ENCODE peak calls at places on chromosomes 2 and 18, in nine cellular contexts. One of them, this sample, is unnamed.
A peak's percentile ranks its signal among the peaks of the same experiment; 100 is the strongest.

GRCh38 chr18:22253676-22254075 is 84.3 kb downstream of the GATA6 start:
- DNase-seq in OCI-LY7: no peak
- DNase-seq in testis: no peak
- DNase-seq in suprapubic skin: no peak
- DNase-seq in stomach: no peak
- DNase-seq in PC-3: no peak
- DNase-seq in uterus: no peak
- DNase-seq in WERI-Rb-1: no peak
- DNase-seq in spleen: no peak
- DNase-seq in this sample: peak; percentile 17

GRCh38 chr2:143758629-143759330 is 629.6 kb downstream of the ARHGAP15 start:
- DNase-seq in OCI-LY7: no peak
- DNase-seq in testis: no peak
- DNase-seq in suprapubic skin: no peak
- DNase-seq in stomach: no peak
- DNase-seq in PC-3: peak; percentile 19
- DNase-seq in uterus: no peak
- DNase-seq in WERI-Rb-1: no peak
- DNase-seq in spleen: no peak
- DNase-seq in this sample: no peak

GRCh38 chr18:63515279-63515678 is 26.9 kb upstream of the SERPINB12 start:
- DNase-seq in OCI-LY7: no peak
- DNase-seq in testis: no peak
- DNase-seq in suprapubic skin: no peak
- DNase-seq in stomach: no peak
- DNase-seq in PC-3: no peak
- DNase-seq in uterus: no peak
- DNase-seq in WERI-Rb-1: no peak
- DNase-seq in spleen: no peak
- DNase-seq in this sample: no peak

GRCh38 chr2:8935984-8936383 is 67.5 kb downstream of the MBOAT2 start:
- DNase-seq in OCI-LY7: no peak
- DNase-seq in testis: no peak
- DNase-seq in suprapubic skin: no peak
- DNase-seq in stomach: no peak
- DNase-seq in PC-3: no peak
- DNase-seq in uterus: no peak
- DNase-seq in WERI-Rb-1: no peak
- DNase-seq in spleen: no peak
- DNase-seq in this sample: no peak

GRCh38 chr2:223090081-223090480 is 38.1 kb downstream of the KCNE4 start:
- DNase-seq in OCI-LY7: no peak
- DNase-seq in testis: no peak
- DNase-seq in suprapubic skin: no peak
- DNase-seq in stomach: peak; percentile 61
- DNase-seq in PC-3: no peak
- DNase-seq in uterus: no peak
- DNase-seq in WERI-Rb-1: no peak
- DNase-seq in spleen: no peak
- DNase-seq in this sample: no peak

GRCh38 chr2:9255416-9255815 is 48.8 kb downstream of the ASAP2 start:
- DNase-seq in OCI-LY7: no peak
- DNase-seq in testis: no peak
- DNase-seq in suprapubic skin: no peak
- DNase-seq in stomach: no peak
- DNase-seq in PC-3: no peak
- DNase-seq in uterus: no peak
- DNase-seq in WERI-Rb-1: peak; percentile 79
- DNase-seq in spleen: no peak
- DNase-seq in this sample: no peak

GRCh38 chr2:239590276-239590675 is 189.5 kb upstream of the HDAC4 start:
- DNase-seq in OCI-LY7: no peak
- DNase-seq in testis: no peak
- DNase-seq in suprapubic skin: no peak
- DNase-seq in stomach: no peak
- DNase-seq in PC-3: no peak
- DNase-seq in uterus: no peak
- DNase-seq in WERI-Rb-1: no peak
- DNase-seq in spleen: no peak
- DNase-seq in this sample: no peak

GRCh38 chr2:159089543-159089942 is 121.1 kb downstream of the TANC1 start:
- DNase-seq in OCI-LY7: no peak
- DNase-seq in testis: no peak
- DNase-seq in suprapubic skin: no peak
- DNase-seq in stomach: no peak
- DNase-seq in PC-3: no peak
- DNase-seq in uterus: no peak
- DNase-seq in WERI-Rb-1: no peak
- DNase-seq in spleen: no peak
- DNase-seq in this sample: no peak

GRCh38 chr2:122480381-122481243 is 725.2 kb downstream of the TSN start:
- DNase-seq in OCI-LY7: no peak
- DNase-seq in testis: no peak
- DNase-seq in suprapubic skin: no peak
- DNase-seq in stomach: no peak
- DNase-seq in PC-3: no peak
- DNase-seq in uterus: no peak
- DNase-seq in WERI-Rb-1: no peak
- DNase-seq in spleen: peak; percentile 31
- DNase-seq in this sample: no peak

GRCh38 chr2:237665713-237666143 is 38.3 kb downstream of the LRRFIP1 start:
- DNase-seq in OCI-LY7: peak; percentile 87
- DNase-seq in testis: no peak
- DNase-seq in suprapubic skin: no peak
- DNase-seq in stomach: no peak
- DNase-seq in PC-3: no peak
- DNase-seq in uterus: no peak
- DNase-seq in WERI-Rb-1: no peak
- DNase-seq in spleen: no peak
- DNase-seq in this sample: no peak

GRCh38 chr2:43610361-43610760 is 14.5 kb upstream of the THADA start:
- DNase-seq in OCI-LY7: no peak
- DNase-seq in testis: no peak
- DNase-seq in suprapubic skin: no peak
- DNase-seq in stomach: no peak
- DNase-seq in PC-3: no peak
- DNase-seq in uterus: no peak
- DNase-seq in WERI-Rb-1: no peak
- DNase-seq in spleen: no peak
- DNase-seq in this sample: no peak

GRCh38 chr18:47409519-47409918 is 158.1 kb upstream of the SKOR2 start:
- DNase-seq in OCI-LY7: no peak
- DNase-seq in testis: no peak
- DNase-seq in suprapubic skin: no peak
- DNase-seq in stomach: no peak
- DNase-seq in PC-3: no peak
- DNase-seq in uterus: no peak
- DNase-seq in WERI-Rb-1: no peak
- DNase-seq in spleen: no peak
- DNase-seq in this sample: no peak

GRCh38 chr2:101617188-101617587 is 80.3 kb upstream of the MAP4K4 start:
- DNase-seq in OCI-LY7: no peak
- DNase-seq in testis: no peak
- DNase-seq in suprapubic skin: no peak
- DNase-seq in stomach: no peak
- DNase-seq in PC-3: peak; percentile 8
- DNase-seq in uterus: no peak
- DNase-seq in WERI-Rb-1: no peak
- DNase-seq in spleen: no peak
- DNase-seq in this sample: peak; percentile 65

GRCh38 chr2:201118957-201119848 is 3.2 kb downstream of the CFLAR start:
- DNase-seq in OCI-LY7: peak; percentile 67
- DNase-seq in testis: no peak
- DNase-seq in suprapubic skin: no peak
- DNase-seq in stomach: no peak
- DNase-seq in PC-3: peak; percentile 51
- DNase-seq in uterus: no peak
- DNase-seq in WERI-Rb-1: no peak
- DNase-seq in spleen: no peak
- DNase-seq in this sample: peak; percentile 25

GRCh38 chr18:45839415-45840395 is 14.2 kb downstream of the SIGLEC15 start:
- DNase-seq in OCI-LY7: no peak
- DNase-seq in testis: peak; percentile 40
- DNase-seq in suprapubic skin: no peak
- DNase-seq in stomach: peak; percentile 67
- DNase-seq in PC-3: peak; percentile 62
- DNase-seq in uterus: no peak
- DNase-seq in WERI-Rb-1: peak; percentile 59
- DNase-seq in spleen: peak; percentile 69
- DNase-seq in this sample: peak; percentile 66

GRCh38 chr2:105787376-105788318 is 42.9 kb downstream of the NCK2 start:
- DNase-seq in OCI-LY7: peak; percentile 80
- DNase-seq in testis: no peak
- DNase-seq in suprapubic skin: no peak
- DNase-seq in stomach: no peak
- DNase-seq in PC-3: peak; percentile 59
- DNase-seq in uterus: no peak
- DNase-seq in WERI-Rb-1: no peak
- DNase-seq in spleen: no peak
- DNase-seq in this sample: no peak

GRCh38 chr2:218028189-218028495 is 25.3 kb upstream of the TNS1 start:
- DNase-seq in OCI-LY7: no peak
- DNase-seq in testis: peak; percentile 9
- DNase-seq in suprapubic skin: peak; percentile 57
- DNase-seq in stomach: peak; percentile 22
- DNase-seq in PC-3: no peak
- DNase-seq in uterus: no peak
- DNase-seq in WERI-Rb-1: no peak
- DNase-seq in spleen: no peak
- DNase-seq in this sample: no peak

GRCh38 chr2:177763532-177764265 is 308.9 kb downstream of the PDE11A start:
- DNase-seq in OCI-LY7: peak; percentile 61
- DNase-seq in testis: peak; percentile 89
- DNase-seq in suprapubic skin: peak; percentile 83
- DNase-seq in stomach: peak; percentile 79
- DNase-seq in PC-3: peak; percentile 75
- DNase-seq in uterus: peak; percentile 67
- DNase-seq in WERI-Rb-1: peak; percentile 87
- DNase-seq in spleen: peak; percentile 88
- DNase-seq in this sample: peak; percentile 89

GRCh38 chr2:177771191-177771590 is 301.4 kb downstream of the PDE11A start:
- DNase-seq in OCI-LY7: no peak
- DNase-seq in testis: no peak
- DNase-seq in suprapubic skin: no peak
- DNase-seq in stomach: no peak
- DNase-seq in PC-3: peak; percentile 40
- DNase-seq in uterus: no peak
- DNase-seq in WERI-Rb-1: no peak
- DNase-seq in spleen: no peak
- DNase-seq in this sample: peak; percentile 33

GRCh38 chr2:177772529-177772928 is 300.0 kb downstream of the PDE11A start:
- DNase-seq in OCI-LY7: peak; percentile 38
- DNase-seq in testis: no peak
- DNase-seq in suprapubic skin: no peak
- DNase-seq in stomach: no peak
- DNase-seq in PC-3: peak; percentile 76
- DNase-seq in uterus: no peak
- DNase-seq in WERI-Rb-1: no peak
- DNase-seq in spleen: no peak
- DNase-seq in this sample: peak; percentile 48

DNA sequence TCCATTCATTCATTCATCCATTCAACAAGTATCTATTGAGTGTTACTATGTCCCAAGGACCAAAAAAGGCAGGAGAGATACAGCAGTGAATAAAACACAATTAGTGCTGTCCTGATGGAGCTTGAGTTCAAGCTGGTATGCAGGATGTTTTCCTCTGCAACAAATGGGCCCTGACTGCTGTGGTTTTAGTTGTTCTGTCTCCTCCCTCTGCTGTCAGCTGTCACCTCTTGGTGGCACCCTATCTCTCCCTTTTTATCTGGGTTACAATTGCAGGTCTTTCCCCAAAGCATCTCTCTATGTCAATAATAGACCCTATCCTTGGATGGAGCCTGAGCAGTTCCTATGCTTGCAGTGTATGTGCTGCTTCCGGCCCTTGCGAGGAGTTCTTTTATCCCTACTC is 304.8 kb downstream of the PDE11A start:
- DNase-seq in OCI-LY7: no peak
- DNase-seq in testis: no peak
- DNase-seq in suprapubic skin: no peak
- DNase-seq in stomach: no peak
- DNase-seq in PC-3: no peak
- DNase-seq in uterus: no peak
- DNase-seq in WERI-Rb-1: no peak
- DNase-seq in spleen: no peak
- DNase-seq in this sample: no peak
- TF ChIP-seq CTCF in OCI-LY7: no peak
- TF ChIP-seq CTCF in testis: no peak
- TF ChIP-seq CTCF in suprapubic skin: no peak
- TF ChIP-seq CTCF in stomach: no peak
- TF ChIP-seq CTCF in PC-3: no peak
- TF ChIP-seq CTCF in uterus: no peak
- TF ChIP-seq CTCF in WERI-Rb-1: peak; percentile 22
- TF ChIP-seq CTCF in spleen: no peak
- TF ChIP-seq CTCF in this sample: no peak

DNA sequence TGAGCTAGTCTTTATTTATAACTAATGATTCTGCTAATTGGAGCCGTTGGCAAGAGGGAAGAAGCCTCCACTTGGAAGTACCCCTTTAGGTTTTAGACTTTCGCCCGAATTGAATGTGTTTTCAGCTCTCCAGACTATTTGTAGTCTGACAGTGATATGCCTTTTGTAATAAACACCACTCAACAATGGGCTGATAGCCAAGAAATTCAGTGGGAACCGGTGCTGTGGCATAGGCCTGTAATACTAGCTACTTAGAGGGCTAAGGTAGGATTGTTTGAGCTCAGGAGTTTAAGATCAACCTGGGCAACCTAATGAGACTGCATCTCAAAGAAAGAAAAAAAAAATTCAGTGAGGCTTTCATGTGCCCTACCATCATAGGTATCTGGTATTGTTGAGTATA is 13.6 kb upstream of the ZSCAN30 start:
- DNase-seq in OCI-LY7: no peak
- DNase-seq in testis: no peak
- DNase-seq in suprapubic skin: no peak
- DNase-seq in stomach: no peak
- DNase-seq in PC-3: no peak
- DNase-seq in uterus: no peak
- DNase-seq in WERI-Rb-1: no peak
- DNase-seq in spleen: no peak
- DNase-seq in this sample: no peak
- H3K9me3 ChIP-seq in OCI-LY7: peaks cover 6% of the 10 kb centered on the region
- H3K9me3 ChIP-seq in testis: no peaks in the 10 kb centered on the region
- H3K9me3 ChIP-seq in suprapubic skin: peaks cover 43% of the 10 kb centered on the region
- H3K9me3 ChIP-seq in stomach: peaks cover 36% of the 10 kb centered on the region
- H3K9me3 ChIP-seq in PC-3: no peaks in the 10 kb centered on the region
- H3K9me3 ChIP-seq in uterus: no peaks in the 10 kb centered on the region
- H3K9me3 ChIP-seq in WERI-Rb-1: peaks cover 19% of the 10 kb centered on the region
- H3K9me3 ChIP-seq in spleen: peaks cover 90% of the 10 kb centered on the region
- H3K9me3 ChIP-seq in this sample: no peaks in the 10 kb centered on the region

GRCh38 chr2:236376566-236377244 is 112.5 kb upstream of the ASB18 start:
- DNase-seq in OCI-LY7: no peak
- DNase-seq in testis: no peak
- DNase-seq in suprapubic skin: no peak
- DNase-seq in stomach: peak; percentile 50
- DNase-seq in PC-3: peak; percentile 38
- DNase-seq in uterus: no peak
- DNase-seq in WERI-Rb-1: no peak
- DNase-seq in spleen: no peak
- DNase-seq in this sample: no peak
- H3K4me3 ChIP-seq in OCI-LY7: no peak overlapping the region
- H3K4me3 ChIP-seq in testis: no peak overlapping the region
- H3K4me3 ChIP-seq in suprapubic skin: no peak overlapping the region
- H3K4me3 ChIP-seq in stomach: no peak overlapping the region
- H3K4me3 ChIP-seq in PC-3: peak overlapping the region; percentile 24
- H3K4me3 ChIP-seq in uterus: no peak overlapping the region
- H3K4me3 ChIP-seq in WERI-Rb-1: no peak overlapping the region
- H3K4me3 ChIP-seq in spleen: no peak overlapping the region
- H3K4me3 ChIP-seq in this sample: no peak overlapping the region

GRCh38 chr2:30883184-30883583 is 75.9 kb upstream of the CAPN13 start:
- DNase-seq in OCI-LY7: no peak
- DNase-seq in testis: no peak
- DNase-seq in suprapubic skin: no peak
- DNase-seq in stomach: no peak
- DNase-seq in PC-3: no peak
- DNase-seq in uterus: no peak
- DNase-seq in WERI-Rb-1: no peak
- DNase-seq in spleen: no peak
- DNase-seq in this sample: no peak
- TF ChIP-seq CTCF in OCI-LY7: no peak
- TF ChIP-seq CTCF in testis: no peak
- TF ChIP-seq CTCF in suprapubic skin: no peak
- TF ChIP-seq CTCF in stomach: no peak
- TF ChIP-seq CTCF in PC-3: no peak
- TF ChIP-seq CTCF in uterus: no peak
- TF ChIP-seq CTCF in WERI-Rb-1: no peak
- TF ChIP-seq CTCF in spleen: no peak
- TF ChIP-seq CTCF in this sample: no peak